ENCODE peak calls at places on chromosomes 2 and 18, in eight cellular contexts. G is Calu3, K is GM20000, M is progenitor cell of endocrine pancreas, U is B cell, B is GM13977, X is tibial artery, S is PC-9. N is an unnamed sample.

GRCh38 chr2:2269989-2270562 is 61.0 kb downstream of the MYT1L start:
- DNase-seq in G (no peak), K (no peak), M (no peak), U (no peak), B (no peak), X (peak), S (no peak), N (no peak)

GRCh38 chr2:229445501-229446294 is 174.6 kb upstream of the PID1 start:
- DNase-seq in G (no peak), K (no peak), M (no peak), U (no peak), B (no peak), X (peak), S (no peak), N (no peak)

GRCh38 chr2:144834954-144835633 is 315.2 kb upstream of the ZEB2 start:
- DNase-seq in G (peak), K (no peak), M (no peak), U (no peak), B (no peak), X (no peak), S (no peak), N (no peak)

GRCh38 chr2:238274152-238274865 is 14.1 kb downstream of the PER2 start:
- DNase-seq in G (no peak), K (no peak), M (no peak), U (no peak), B (no peak), X (no peak), S (no peak), N (no peak)

GRCh38 chr18:59005266-59005665 is 134.4 kb upstream of the SEC11C start:
- DNase-seq in G (peak), K (no peak), M (no peak), U (no peak), B (no peak), X (peak), S (peak), N (no peak)

GRCh38 chr2:27051902-27052645 is 606 bp downstream of the AGBL5 start:
- DNase-seq in G (peak), K (no peak), M (peak), U (no peak), B (no peak), X (peak), S (no peak), N (peak)

GRCh38 chr2:231661422-231662027 is 46.8 kb upstream of the PTMA start:
- DNase-seq in G (no peak), K (no peak), M (no peak), U (no peak), B (no peak), X (no peak), S (no peak), N (no peak)

GRCh38 chr2:8191427-8191826 is 490.4 kb upstream of the ID2 start:
- DNase-seq in G (no peak), K (no peak), M (no peak), U (no peak), B (no peak), X (no peak), S (no peak), N (no peak)

GRCh38 chr2:144256996-144257707 is 262.8 kb downstream of the ZEB2 start:
- DNase-seq in G (no peak), K (no peak), M (no peak), U (no peak), B (no peak), X (no peak), S (no peak), N (no peak)

GRCh38 chr2:234968633-234969328 is 17.0 kb downstream of the SH3BP4 start:
- DNase-seq in G (no peak), K (no peak), M (no peak), U (no peak), B (no peak), X (no peak), S (no peak), N (no peak)

GRCh38 chr18:58808349-58808748 is 56.3 kb upstream of the ZNF532 start:
- DNase-seq in G (no peak), K (no peak), M (no peak), U (no peak), B (no peak), X (no peak), S (no peak), N (no peak)

GRCh38 chr2:186882511-186883071 is 33.6 kb upstream of the ZSWIM2 start:
- DNase-seq in G (no peak), K (no peak), M (no peak), U (no peak), B (no peak), X (no peak), S (no peak), N (no peak)
- TF ChIP-seq CTCF in G (no peak), K (no peak), M (no peak), U (no peak), B (no peak), X (no peak), S (no peak), N (no peak)

DNA sequence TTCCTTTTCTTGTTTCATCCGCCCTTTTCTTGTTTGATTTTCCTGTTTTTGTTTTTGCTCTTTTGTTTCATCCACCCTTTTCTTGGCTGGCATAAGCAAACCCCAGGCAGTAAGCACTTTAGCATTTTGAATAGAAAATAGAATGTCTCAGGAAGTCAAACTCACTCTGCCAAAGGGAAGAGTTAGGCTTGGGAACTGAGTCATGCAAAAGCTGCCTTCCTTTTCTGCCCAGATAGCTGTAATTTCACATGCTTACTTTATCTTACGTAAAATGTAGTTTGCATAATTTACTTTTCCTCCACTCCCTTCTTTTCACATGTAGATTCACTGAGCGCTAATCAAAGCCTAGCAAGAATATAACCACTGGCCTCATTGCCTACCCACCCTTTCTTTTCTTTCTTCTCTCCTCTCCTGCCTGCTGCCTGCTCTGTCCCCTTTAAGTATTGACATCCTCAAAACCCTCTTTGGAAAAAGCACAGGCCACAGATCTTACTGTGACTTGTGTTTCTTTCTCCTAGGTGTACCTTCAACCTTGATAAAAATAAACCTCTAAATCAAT is 48.4 kb downstream of the CNGA3 start:
- DNase-seq in G (no peak), K (no peak), M (no peak), U (no peak), B (no peak), X (no peak), S (no peak), N (no peak)
- TF ChIP-seq CTCF in G (no peak), K (no peak), M (no peak), U (no peak), B (no peak), X (no peak), S (no peak), N (no peak)

GRCh38 chr2:179995735-179996134 is 11.4 kb downstream of the CWC22 start:
- DNase-seq in G (no peak), K (peak), M (no peak), U (no peak), B (peak), X (no peak), S (no peak), N (no peak)
- TF ChIP-seq CTCF in G (no peak), K (no peak), M (no peak), U (no peak), B (no peak), X (no peak), S (no peak), N (no peak)

DNA sequence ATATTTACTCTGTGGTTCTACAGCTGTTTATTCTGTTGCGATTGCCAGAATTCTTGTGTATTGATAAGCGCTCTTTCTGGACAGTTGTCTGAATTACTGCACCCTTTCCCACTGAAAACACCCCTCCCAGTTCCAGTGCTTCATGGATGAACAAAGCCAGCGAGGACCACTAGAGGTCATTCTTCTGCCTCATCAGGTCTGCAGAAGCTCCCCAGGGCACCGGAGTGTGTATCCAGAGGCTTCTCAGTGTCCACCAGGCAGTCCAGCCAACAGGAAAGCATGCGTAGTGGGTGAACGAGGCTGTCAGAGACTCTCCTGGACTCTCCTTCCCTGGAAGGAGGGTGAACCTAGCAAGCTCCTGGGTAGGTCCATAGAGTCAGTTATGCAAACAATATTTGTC is 40.6 kb upstream of the INHBB start:
- DNase-seq in G (no peak), K (no peak), M (no peak), U (no peak), B (no peak), X (no peak), S (no peak), N (no peak)
- TF ChIP-seq CTCF in G (no peak), K (no peak), M (peak), U (no peak), B (peak), X (no peak), S (no peak), N (peak)